ENCODE peak calls at places on chromosomes 1 and 21, in four cellular contexts. Q, D, J and C are unnamed samples.

GRCh38 chr1:24929091-24929875 is 793 bp downstream of the RUNX3 start:
- DNase-seq in D (no peak), J (no peak), Q (peak; percentile 21), C (no peak)

GRCh38 chr1:185646202-185646683 is 87.9 kb upstream of the HMCN1 start:
- DNase-seq in Q (peak; percentile 99), J (peak; percentile 80), D (peak; percentile 57), C (peak; percentile 86)

GRCh38 chr1:203638076-203638475 is 11.4 kb downstream of the ATP2B4 start:
- DNase-seq in Q (no peak), D (no peak), J (no peak), C (no peak)

GRCh38 chr1:6637770-6638169 is 13.1 kb downstream of the THAP3 start:
- DNase-seq in Q (no peak), D (no peak), J (no peak), C (no peak)

GRCh38 chr1:118928739-118929554 is 59.2 kb downstream of the TBX15 start:
- DNase-seq in D (no peak), J (no peak), Q (peak; percentile 34), C (peak; percentile 14)

GRCh38 chr1:154955039-154955717 is 721 bp downstream of the PBXIP1 start:
- DNase-seq in Q (peak; percentile 53), D (peak; percentile 63), J (peak; percentile 69), C (no peak)

GRCh38 chr1:205748398-205749093 is 1.4 kb downstream of the NUCKS1 start:
- DNase-seq in D (no peak), J (peak; percentile 17), Q (peak; percentile 50), C (no peak)

GRCh38 chr1:91645031-91645430 is 144.4 kb downstream of the CDC7 start:
- DNase-seq in J (no peak), D (no peak), Q (no peak), C (no peak)

GRCh38 chr1:22039594-22040347 is 12.7 kb upstream of the CDC42 start:
- DNase-seq in J (peak; percentile 68), D (peak; percentile 89), Q (peak; percentile 57), C (no peak)

GRCh38 chr1:168945870-168946269 is 160.6 kb upstream of the ATP1B1 start:
- DNase-seq in J (peak; percentile 84), D (peak; percentile 78), Q (no peak), C (no peak)

GRCh38 chr21:39630827-39631226 is 18.1 kb downstream of the B3GALT5 start:
- DNase-seq in Q (no peak), D (no peak), J (no peak), C (no peak)

GRCh38 chr1:59107916-59108315 is 189.0 kb upstream of the FGGY start:
- DNase-seq in J (no peak), D (no peak), Q (no peak), C (no peak)

GRCh38 chr1:243343970-243344749 is 88.3 kb downstream of the SDCCAG8 start:
- DNase-seq in J (no peak), Q (peak; percentile 37), D (no peak), C (peak; percentile 22)

GRCh38 chr1:162283657-162284056 is 93.0 kb downstream of the SPATA46 start:
- DNase-seq in D (peak; percentile 67), Q (no peak), J (peak; percentile 74), C (no peak)

GRCh38 chr1:7257225-7257624 is 472.0 kb downstream of the CAMTA1 start:
- DNase-seq in J (no peak), Q (no peak), D (no peak), C (no peak)

GRCh38 chr1:61004269-61005003 is 77.9 kb upstream of the NFIA start:
- DNase-seq in Q (peak; percentile 14), J (no peak), D (no peak), C (no peak)

GRCh38 chr1:203173566-203173965 is 2.1 kb downstream of the MYBPH start:
- DNase-seq in Q (no peak), D (no peak), J (no peak), C (no peak)

GRCh38 chr1:84574936-84575335 is 696 bp upstream of the CTBS start:
- DNase-seq in J (no peak), D (no peak), Q (no peak), C (no peak)

GRCh38 chr1:85149805-85150204 is 51.0 kb downstream of the SYDE2 start:
- DNase-seq in D (no peak), J (no peak), Q (no peak), C (no peak)

GRCh38 chr1:177464682-177465081 is 293.9 kb downstream of the BRINP2 start:
- DNase-seq in Q (no peak), D (no peak), J (no peak), C (no peak)

GRCh38 chr1:116817582-116818064 is 63.4 kb downstream of the CD2 start:
- DNase-seq in J (peak; percentile 47), Q (peak; percentile 63), D (peak; percentile 32), C (peak; percentile 8)

GRCh38 chr1:151639466-151639865 is 27.6 kb downstream of the SNX27 start:
- DNase-seq in D (no peak), Q (peak; percentile 37), J (no peak), C (no peak)

GRCh38 chr1:232627645-232628334 is 2.1 kb downstream of the SIPA1L2 start:
- DNase-seq in Q (peak; percentile 67), D (no peak), J (peak; percentile 36), C (peak; percentile 70)
- TF ChIP-seq CTCF in Q (peak; percentile 69), D (peak; percentile 28), J (peak; percentile 14), C (peak; percentile 75)

GRCh38 chr1:67830928-67831596 is 2.2 kb downstream of the GNG12 start:
- DNase-seq in Q (peak; percentile 7), D (no peak), J (no peak), C (no peak)
- H3K4me3 ChIP-seq in Q (peak overlapping the region; percentile 72), D (peak overlapping the region; percentile 88), J (no peak overlapping the region), C (peak overlapping the region; percentile 87)

DNA sequence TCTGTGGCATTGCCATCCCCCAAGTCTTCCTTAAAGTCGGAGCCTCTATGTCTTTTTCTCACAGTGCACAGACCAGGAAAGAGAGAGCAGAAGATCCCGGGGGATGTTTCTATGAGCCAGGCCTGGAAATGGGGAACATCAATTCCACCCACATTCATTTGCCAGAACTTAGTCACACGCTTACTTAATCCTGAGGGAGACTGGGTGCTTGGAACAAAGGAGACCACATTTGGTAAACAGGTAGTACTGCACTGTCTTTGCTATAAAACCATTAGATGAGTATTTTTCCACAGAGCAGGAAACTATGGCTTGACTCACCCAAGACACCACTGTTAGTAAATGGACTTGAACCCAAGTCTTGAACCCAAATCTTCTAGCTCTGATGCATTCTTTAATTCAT is 60.7 kb upstream of the CTTNBP2NL start:
- DNase-seq in J (no peak), D (no peak), Q (peak; percentile 80), C (no peak)
- TF ChIP-seq CTCF in J (no peak), D (no peak), Q (peak; percentile 35), C (no peak)

GRCh38 chr1:193367863-193368262 is 181.4 kb upstream of the B3GALT2 start:
- DNase-seq in J (no peak), D (no peak), Q (no peak), C (no peak)

GRCh38 chr1:193372553-193372952 is 186.1 kb upstream of the B3GALT2 start:
- DNase-seq in J (no peak), Q (no peak), D (no peak), C (no peak)

GRCh38 chr1:193366764-193367507 is 180.5 kb upstream of the B3GALT2 start:
- DNase-seq in J (no peak), D (no peak), Q (no peak), C (no peak)

DNA sequence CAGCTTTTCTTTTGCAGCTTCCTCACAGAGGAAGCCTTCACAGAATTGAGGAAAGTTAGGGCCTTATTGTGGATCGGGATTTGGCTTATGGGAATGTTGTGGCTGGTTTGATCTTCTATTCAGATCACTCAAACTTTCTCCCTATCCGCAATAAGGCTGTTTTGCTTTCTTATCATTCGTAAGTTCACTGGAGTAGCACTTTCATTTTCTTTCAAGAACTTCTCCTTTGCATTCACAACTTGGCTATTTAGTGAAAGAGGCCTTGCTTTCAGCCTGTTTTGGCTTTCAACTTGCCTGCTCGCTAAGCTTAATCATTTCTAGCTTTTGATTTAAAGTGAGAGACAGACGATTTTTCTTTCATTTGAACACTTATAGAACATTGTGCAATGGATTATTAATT is 181.9 kb upstream of the B3GALT2 start:
- DNase-seq in Q (no peak), J (no peak), D (no peak), C (no peak)
- H3K4me3 ChIP-seq in Q (no peak overlapping the region), J (no peak overlapping the region), D (no peak overlapping the region), C (no peak overlapping the region)

GRCh38 chr1:56453722-56454078 is 125.7 kb downstream of the PLPP3 start:
- DNase-seq in Q (no peak), J (no peak), D (no peak), C (no peak)
- TF ChIP-seq CTCF in Q (no peak), J (no peak), D (no peak), C (no peak)

GRCh38 chr1:193185206-193185605 is 1.2 kb downstream of the B3GALT2 start:
- DNase-seq in Q (no peak), D (no peak), J (no peak), C (no peak)
- H3K4me3 ChIP-seq in Q (no peak overlapping the region), D (peak overlapping the region; percentile 40), J (no peak overlapping the region), C (no peak overlapping the region)

DNA sequence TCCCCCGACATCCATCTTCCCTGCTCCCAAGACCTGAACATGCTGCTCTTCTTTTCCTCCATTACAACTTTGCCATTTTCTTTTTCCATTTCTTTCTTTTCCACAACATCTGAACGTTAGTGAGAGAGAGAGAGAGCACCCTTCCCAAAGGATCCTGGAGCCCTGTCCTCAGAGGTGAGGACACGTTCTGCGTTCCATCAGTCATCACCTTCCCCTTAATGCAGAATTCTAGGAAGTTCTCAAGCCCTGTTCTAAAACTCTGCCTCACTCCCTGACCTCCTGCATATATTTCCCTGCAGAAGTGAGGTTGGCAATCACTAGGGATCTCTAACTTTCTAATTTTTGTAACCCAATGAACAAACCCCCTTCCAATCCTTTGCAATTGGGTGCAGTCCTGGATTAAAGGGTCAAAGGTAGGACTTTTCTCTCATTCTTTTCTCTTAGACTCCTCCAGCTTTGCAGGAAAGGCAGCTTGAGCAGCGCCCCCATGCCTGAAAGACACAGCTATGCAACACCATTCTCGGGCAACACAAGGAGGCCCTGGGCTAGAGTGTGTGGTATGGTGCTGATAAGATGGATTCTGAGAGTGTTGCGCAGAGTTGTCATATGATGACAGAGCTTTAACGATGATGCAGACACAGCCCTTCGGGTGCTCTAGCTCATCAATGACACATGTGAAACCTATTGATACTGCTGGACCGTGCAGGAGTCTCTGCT is 59.2 kb upstream of the TNR start:
- DNase-seq in J (no peak), D (no peak), Q (no peak), C (no peak)
- TF ChIP-seq CTCF in J (no peak), D (no peak), Q (no peak), C (no peak)